ENCODE peak calls at places on chromosomes 5 and 9, in four cellular contexts. V, R, Z and D are unnamed samples.
A peak's percentile ranks its signal among the peaks of the same experiment; 100 is the strongest.

GRCh38 chr9:80649001-80649420 is 1040.3 kb downstream of the TLE1 start:
- DNase-seq in V (peak; percentile 90), R (no peak), Z (no peak), D (no peak)

GRCh38 chr9:118038713-118039112 is 334.5 kb downstream of the TLR4 start:
- DNase-seq in V (no peak), R (no peak), Z (no peak), D (no peak)

GRCh38 chr9:33498387-33498786 is 24.7 kb upstream of the NOL6 start:
- DNase-seq in V (peak; percentile 42), R (no peak), Z (no peak), D (no peak)

GRCh38 chr9:21412109-21412508 is 3.2 kb downstream of the IFNA8 start:
- DNase-seq in V (no peak), R (no peak), Z (no peak), D (no peak)

GRCh38 chr5:143968071-143968878 is 156.3 kb downstream of the HMHB1 start:
- DNase-seq in V (peak; percentile 73), R (peak; percentile 22), Z (no peak), D (peak; percentile 21)

GRCh38 chr9:101119206-101119819 is 90.8 kb downstream of the PLPPR1 start:
- DNase-seq in V (no peak), R (peak; percentile 28), Z (peak; percentile 52), D (peak; percentile 40)

GRCh38 chr9:69223605-69224004 is 49.5 kb downstream of the TJP2 start:
- DNase-seq in V (peak; percentile 57), R (peak; percentile 28), Z (no peak), D (peak; percentile 49)

GRCh38 chr5:107074991-107075390 is 595.7 kb downstream of the EFNA5 start:
- DNase-seq in V (no peak), R (no peak), Z (no peak), D (no peak)

GRCh38 chr9:81787747-81788632 is 98.6 kb upstream of the TLE1 start:
- DNase-seq in V (peak; percentile 91), R (no peak), Z (no peak), D (peak; percentile 93)

GRCh38 chr9:26078706-26079105 is 400.5 kb upstream of the TUSC1 start:
- DNase-seq in V (no peak), R (no peak), Z (no peak), D (no peak)

GRCh38 chr5:9776525-9776924 is 146.4 kb upstream of the TAS2R1 start:
- DNase-seq in V (no peak), R (no peak), Z (no peak), D (peak; percentile 23)

GRCh38 chr9:113646946-113647914 is 183.7 kb downstream of the RGS3 start:
- DNase-seq in V (no peak), R (no peak), Z (no peak), D (no peak)

DNA sequence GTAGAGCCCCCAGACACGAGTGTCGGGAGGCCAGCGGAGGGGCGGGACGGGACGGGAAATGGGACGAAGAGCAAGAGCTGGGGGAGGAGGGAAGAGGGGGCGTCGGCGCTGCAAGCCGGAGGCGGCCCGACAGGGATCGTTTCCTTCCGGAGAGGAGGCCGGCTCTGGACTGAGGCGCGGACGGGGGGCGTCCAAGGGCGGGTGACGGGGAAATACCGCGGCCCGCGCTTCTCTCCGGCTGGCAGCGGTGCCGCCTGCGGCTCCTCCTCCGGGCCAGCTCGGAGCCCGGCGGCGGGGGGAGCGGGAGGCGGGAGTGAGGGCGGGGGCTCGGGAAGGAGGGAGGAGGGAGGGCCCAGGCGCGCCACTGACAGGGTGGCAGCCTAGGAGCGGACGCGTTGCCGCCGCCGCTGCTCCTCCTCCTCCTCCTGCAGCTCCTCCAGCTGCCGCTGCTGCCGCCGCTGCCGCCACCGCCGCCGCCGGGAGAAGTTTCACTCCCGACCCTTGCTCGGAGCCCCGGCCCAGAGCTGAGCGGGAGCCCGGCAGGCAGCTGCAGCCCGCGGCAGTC is at the start of gene CHSY3:
- DNase-seq in V (peak; percentile 69), R (peak; percentile 46), Z (peak; percentile 89), D (peak; percentile 52)
- TF ChIP-seq CTCF in V (no peak), R (no peak), Z (no peak), D (no peak)

DNA sequence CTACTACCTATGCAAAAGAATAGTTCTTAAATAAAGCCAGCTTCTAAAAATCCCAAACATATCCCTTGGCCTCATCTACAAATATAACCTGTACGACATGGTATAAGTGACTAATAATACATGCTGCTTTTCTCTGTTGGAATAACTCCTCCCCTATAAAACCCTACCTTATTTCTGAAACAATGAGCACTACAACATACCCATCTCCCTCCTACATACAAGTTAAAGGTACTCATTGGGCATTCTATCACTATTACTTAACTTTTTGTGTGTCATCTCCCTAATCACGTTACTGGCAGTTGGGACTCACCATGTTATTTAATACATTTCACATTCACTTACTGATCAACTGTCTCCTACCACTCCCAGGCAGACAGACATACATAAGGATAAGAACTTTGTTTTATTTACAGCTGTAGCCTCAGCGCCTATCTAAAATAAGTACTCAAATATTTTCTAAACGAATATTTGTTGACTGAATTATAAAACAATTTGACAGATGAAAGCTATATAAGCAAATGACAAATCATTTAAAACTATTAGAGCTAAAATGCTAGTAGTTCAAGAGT is 4.1 kb downstream of the CLK4 start:
- DNase-seq in V (no peak), R (no peak), Z (no peak), D (no peak)
- H3K27ac ChIP-seq in V (no peak overlapping the region), R (no peak overlapping the region), Z (no peak overlapping the region), D (no peak overlapping the region)

DNA sequence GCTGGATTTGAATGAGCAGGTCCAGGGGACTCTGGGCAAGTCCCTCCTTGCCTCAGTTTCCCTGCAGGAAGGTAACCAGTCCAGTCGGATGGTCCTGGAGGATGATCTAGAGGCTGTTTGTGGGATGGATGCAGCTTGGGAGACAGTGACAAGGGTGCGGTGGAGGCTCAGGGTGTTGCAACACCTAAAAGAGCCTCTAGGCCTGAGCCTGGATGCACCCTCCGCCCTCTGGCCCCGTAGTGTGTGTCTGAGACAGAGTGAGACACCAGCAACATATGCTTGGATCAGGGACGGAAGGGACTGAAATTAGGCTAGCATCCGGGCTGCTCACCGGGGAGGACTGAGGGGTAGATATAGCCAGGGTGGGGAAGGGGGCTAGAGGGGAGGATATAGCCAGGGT is 1.1 kb downstream of the CRAT start:
- DNase-seq in V (peak; percentile 6), R (no peak), Z (no peak), D (no peak)
- H3K4me3 ChIP-seq in V (peak overlapping the region; percentile 12), R (peak overlapping the region; percentile 73), Z (peak overlapping the region; percentile 73), D (no peak overlapping the region)

GRCh38 chr9:87713278-87713989 is 12.5 kb upstream of the CTSL start:
- DNase-seq in V (peak; percentile 98), R (peak; percentile 76), Z (peak; percentile 87), D (peak; percentile 89)
- TF ChIP-seq CTCF in V (no peak), R (no peak), Z (no peak), D (no peak)